ENCODE peak calls at places on chromosomes 6 and 20, in four cellular contexts. U, K, J and X are unnamed samples.

GRCh38 chr6:79610301-79611009 is 20.7 kb upstream of the SH3BGRL2 start:
- DNase-seq in U (no peak), K (no peak), J (no peak), X (no peak)

GRCh38 chr6:4446982-4447381 is 311.6 kb upstream of the ECI2 start:
- DNase-seq in U (peak), J (peak), K (no peak), X (no peak)

GRCh38 chr6:2231438-2231837 is 14.0 kb downstream of the GMDS start:
- DNase-seq in K (no peak), J (peak), U (peak), X (no peak)

GRCh38 chr20:58893355-58894151 is 41.0 kb downstream of the GNAS start:
- DNase-seq in K (no peak), J (no peak), U (peak), X (no peak)

GRCh38 chr6:135503703-135504475 is 6.3 kb upstream of the AHI1 start:
- DNase-seq in U (peak), J (no peak), K (peak), X (no peak)

GRCh38 chr6:10837692-10837996 is 695 bp downstream of the MAK start:
- DNase-seq in K (no peak), U (peak), J (peak), X (no peak)

GRCh38 chr6:151974061-151974617 is 166.7 kb downstream of the ESR1 start:
- DNase-seq in U (peak), K (no peak), J (no peak), X (no peak)

GRCh38 chr6:116278853-116279231 is 888 bp downstream of the TSPYL1 start:
- DNase-seq in U (peak), J (no peak), K (peak), X (no peak)

GRCh38 chr6:138428943-138429616 is 25.1 kb downstream of the HEBP2 start:
- DNase-seq in K (peak), U (peak), J (peak), X (no peak)

GRCh38 chr6:106082735-106083398 is 3.3 kb upstream of the PRDM1 start:
- DNase-seq in J (peak), K (no peak), U (peak), X (no peak)

GRCh38 chr20:56453347-56453746 is 15.1 kb upstream of the RTF2 start:
- DNase-seq in U (no peak), K (no peak), J (no peak), X (no peak)

GRCh38 chr6:87172292-87172691 is 16.9 kb downstream of the ZNF292 start:
- DNase-seq in U (no peak), J (no peak), K (peak), X (no peak)

GRCh38 chr6:140744648-140745320 is 1370.3 kb upstream of the CITED2 start:
- DNase-seq in K (no peak), U (peak), J (peak), X (no peak)

GRCh38 chr6:159978291-159979135 is 9.6 kb downstream of the IGF2R start:
- DNase-seq in K (peak), U (no peak), J (no peak), X (no peak)

GRCh38 chr6:65259080-65259479 is 447.9 kb downstream of the EYS start:
- DNase-seq in U (peak), K (peak), J (peak), X (no peak)

GRCh38 chr6:44062771-44063560 is 64.3 kb downstream of the MRPL14 start:
- DNase-seq in J (no peak), U (no peak), K (peak), X (no peak)

GRCh38 chr20:7272512-7272911 is 505.0 kb downstream of the BMP2 start:
- DNase-seq in U (peak), J (peak), K (peak), X (no peak)

GRCh38 chr6:133512410-133513016 is 271.4 kb downstream of the EYA4 start:
- DNase-seq in J (peak), U (peak), K (peak), X (peak)

GRCh38 chr6:20238688-20239587 is 26.7 kb upstream of the MBOAT1 start:
- DNase-seq in K (peak), U (no peak), J (no peak), X (no peak)

GRCh38 chr6:72182337-72183246 is 296.2 kb downstream of the RIMS1 start:
- DNase-seq in J (peak), U (peak), K (peak), X (peak)

GRCh38 chr6:150069707-150070106 is 786 bp upstream of the ULBP3 start:
- DNase-seq in U (no peak), J (no peak), K (no peak), X (peak)

GRCh38 chr6:49342410-49342809 is 120.6 kb downstream of the MMUT start:
- DNase-seq in J (no peak), U (no peak), K (peak), X (no peak)

GRCh38 chr6:160733045-160733646 is 31.1 kb downstream of the PLG start:
- DNase-seq in U (peak), K (peak), J (peak), X (peak)

GRCh38 chr20:52529856-52530255 is 338.3 kb upstream of the ZFP64 start:
- DNase-seq in K (no peak), U (no peak), J (no peak), X (no peak)

GRCh38 chr6:47810885-47811284 is 29.1 kb downstream of the OPN5 start:
- DNase-seq in K (peak), U (no peak), J (no peak), X (no peak)

GRCh38 chr6:138341176-138341575 is 36.5 kb upstream of the SMIM28 start:
- DNase-seq in K (no peak), J (no peak), U (no peak), X (no peak)

GRCh38 chr6:128305228-128305627 is 215.2 kb downstream of the PTPRK start:
- DNase-seq in J (peak), K (no peak), U (peak), X (no peak)

GRCh38 chr6:144468709-144469108 is 183.6 kb downstream of the UTRN start:
- DNase-seq in U (no peak), J (no peak), K (no peak), X (no peak)

GRCh38 chr20:1299522-1299921 is 29.4 kb downstream of the SDCBP2 start:
- DNase-seq in K (peak), U (no peak), J (no peak), X (no peak)

GRCh38 chr6:134178230-134179044 is 126.0 kb upstream of the SLC2A12 start:
- DNase-seq in J (peak), U (peak), K (peak), X (peak)

GRCh38 chr6:65570340-65570739 is 136.7 kb downstream of the EYS start:
- DNase-seq in K (no peak), J (peak), U (no peak), X (no peak)

GRCh38 chr6:133408543-133408942 is 167.4 kb downstream of the EYA4 start:
- DNase-seq in U (no peak), K (no peak), J (no peak), X (no peak)

GRCh38 chr20:52105573-52106422 is 85.8 kb downstream of the ZFP64 start:
- DNase-seq in U (peak), J (peak), K (peak), X (peak)

GRCh38 chr6:125307150-125307838 is 5.5 kb upstream of the HDDC2 start:
- DNase-seq in J (peak), K (no peak), U (peak), X (no peak)

GRCh38 chr6:25354078-25354940 is 75.1 kb downstream of the CARMIL1 start:
- DNase-seq in J (peak), K (no peak), U (no peak), X (no peak)

GRCh38 chr6:25360611-25361010 is 81.4 kb downstream of the CARMIL1 start:
- DNase-seq in U (peak), J (peak), K (no peak), X (no peak)

GRCh38 chr6:25363429-25363828 is 84.3 kb downstream of the CARMIL1 start:
- DNase-seq in K (no peak), J (no peak), U (no peak), X (no peak)

GRCh38 chr6:25359891-25360290 is 80.7 kb downstream of the CARMIL1 start:
- DNase-seq in K (no peak), U (no peak), J (no peak), X (no peak)

GRCh38 chr6:25359191-25359861 is 80.2 kb downstream of the CARMIL1 start:
- DNase-seq in J (no peak), U (peak), K (peak), X (no peak)
- TF ChIP-seq CTCF in J (no peak), U (no peak), K (no peak), X (no peak)

DNA sequence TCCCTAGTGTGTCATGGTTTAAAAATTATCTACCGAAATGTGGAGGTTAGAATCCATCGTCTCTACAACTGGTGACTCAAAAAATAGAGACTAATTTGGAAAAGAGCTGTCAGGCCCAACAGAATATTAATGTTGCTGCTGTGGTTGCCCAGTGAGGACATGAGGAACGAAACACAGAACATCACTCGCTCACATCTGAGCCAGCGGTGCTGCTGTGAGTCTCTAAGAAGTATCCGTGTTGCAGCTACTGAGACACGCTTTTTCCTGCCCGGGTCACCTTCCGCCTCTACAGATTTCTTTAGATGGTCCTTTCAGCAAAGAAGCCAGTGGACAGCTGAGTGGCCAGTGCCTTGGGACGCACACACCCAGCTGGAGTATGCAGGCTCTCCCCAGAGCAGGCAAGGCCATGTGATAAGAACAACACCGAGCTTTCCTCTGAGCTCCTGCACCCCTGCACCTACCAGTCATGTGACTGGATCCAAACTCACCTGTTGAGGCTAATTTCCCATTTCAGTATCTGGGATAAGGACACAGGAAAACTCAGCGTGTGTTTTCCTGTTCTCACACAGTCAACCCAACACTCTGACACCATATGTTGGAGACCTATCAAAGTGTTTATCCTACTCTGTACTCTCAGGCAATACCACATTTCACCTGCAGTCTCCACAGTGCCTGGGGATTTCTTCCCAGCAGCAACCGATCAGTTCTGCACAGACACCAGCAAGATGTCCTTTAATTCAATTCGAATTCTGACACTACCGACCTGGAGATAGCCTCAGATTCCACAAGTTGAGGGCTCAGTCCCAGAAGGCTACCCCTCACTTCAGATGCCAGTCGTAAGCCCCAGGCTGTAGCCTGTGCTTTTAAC is 119.0 kb upstream of the RPS6KA2 start:
- DNase-seq in K (no peak), U (no peak), J (no peak), X (no peak)
- TF ChIP-seq CTCF in K (no peak), U (no peak), J (no peak), X (no peak)

DNA sequence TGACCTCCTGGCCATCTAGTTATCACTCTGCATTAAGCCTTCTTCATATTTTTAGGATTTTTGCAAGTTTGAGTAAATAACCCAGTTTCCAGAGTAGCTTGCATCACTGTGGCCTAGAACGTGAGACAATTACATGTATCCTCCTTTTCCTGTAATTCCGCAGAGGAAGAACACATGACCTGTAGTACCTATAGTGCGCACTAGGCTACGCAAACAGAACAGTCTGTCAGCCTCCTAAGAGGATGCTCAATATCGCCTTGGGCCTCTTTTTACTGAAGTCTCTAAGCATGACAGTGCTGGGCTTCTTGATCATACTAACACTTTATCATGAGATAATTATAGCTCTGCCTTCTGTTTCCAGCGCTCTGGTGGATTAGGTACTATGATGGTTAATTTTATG is 20.2 kb upstream of the NR2E1 start:
- DNase-seq in U (no peak), K (peak), J (no peak), X (no peak)
- TF ChIP-seq CTCF in U (no peak), K (peak), J (peak), X (peak)

DNA sequence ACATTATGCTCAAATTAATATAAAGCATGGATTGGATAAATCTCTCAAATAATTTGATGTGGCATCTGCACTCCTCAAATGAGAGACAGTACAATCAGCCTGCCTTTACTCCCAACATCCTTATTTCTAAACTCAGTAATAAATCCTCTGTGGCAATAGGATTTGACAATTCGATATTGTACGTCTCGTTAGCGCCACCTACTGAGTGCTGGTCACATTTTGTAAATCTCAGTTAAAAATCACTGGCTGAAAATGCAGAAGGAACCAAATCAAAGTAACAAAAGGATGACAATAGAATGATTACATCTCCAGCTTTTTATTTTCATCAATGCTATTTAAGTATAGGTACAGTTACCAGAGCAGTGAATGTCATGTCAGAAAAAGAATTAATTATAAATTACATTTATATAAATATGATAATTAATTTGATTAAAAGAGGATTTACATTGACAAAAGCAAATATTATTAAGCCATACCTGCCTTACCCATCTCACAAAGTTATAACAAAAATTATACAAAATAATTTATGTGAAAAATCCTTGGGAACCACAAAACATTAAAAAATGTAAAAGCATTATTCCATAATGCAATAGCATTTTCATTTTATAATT is 20.2 kb upstream of the GJE1 start:
- DNase-seq in K (peak), U (peak), J (peak), X (peak)
- TF ChIP-seq CTCF in K (peak), U (peak), J (peak), X (peak)

DNA sequence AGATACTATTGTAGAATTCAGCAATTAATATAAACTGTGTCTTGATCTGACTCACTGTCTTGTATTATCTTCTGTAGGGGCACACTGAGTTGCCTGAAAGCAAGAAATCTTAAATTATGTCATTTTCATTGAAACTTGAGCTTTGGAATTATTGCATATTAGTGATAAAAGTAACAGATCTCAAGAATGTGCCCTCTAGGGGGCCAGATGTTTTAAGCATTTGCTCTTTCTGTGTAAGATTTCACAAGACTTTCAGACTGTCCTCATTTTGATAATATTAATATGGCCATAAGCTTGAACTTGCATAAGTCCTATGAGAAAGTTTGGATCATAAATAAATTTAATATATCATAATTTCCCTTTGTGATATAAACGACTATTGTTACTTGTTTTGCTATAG is 55.5 kb upstream of the MYO6 start:
- DNase-seq in K (no peak), U (peak), J (peak), X (no peak)
- TF ChIP-seq CTCF in K (no peak), U (no peak), J (peak), X (peak)

GRCh38 chr6:23752414-23752813 is 373.6 kb upstream of the NRSN1 start:
- DNase-seq in K (no peak), J (no peak), U (no peak), X (no peak)

DNA sequence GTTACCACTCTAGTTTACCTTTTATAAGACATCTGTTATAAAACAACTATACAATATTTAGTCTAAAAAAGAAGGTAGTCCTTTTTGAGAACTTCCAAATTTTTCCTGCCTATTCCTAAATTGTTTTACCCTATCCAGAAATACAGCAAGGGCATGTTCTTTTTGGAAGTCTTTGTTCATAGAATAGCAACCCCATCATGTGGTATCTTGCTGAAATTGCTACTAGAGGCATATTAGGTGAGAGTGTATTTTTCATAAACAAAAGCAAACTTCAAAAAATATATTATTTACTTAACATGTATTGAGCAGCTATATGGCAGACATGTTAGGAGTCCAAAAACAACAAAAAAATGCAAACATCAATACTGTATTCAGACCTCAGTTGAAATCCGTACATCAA is 371.8 kb upstream of the NRSN1 start:
- DNase-seq in K (peak), J (peak), U (no peak), X (no peak)
- TF ChIP-seq CTCF in K (no peak), J (peak), U (no peak), X (peak)

DNA sequence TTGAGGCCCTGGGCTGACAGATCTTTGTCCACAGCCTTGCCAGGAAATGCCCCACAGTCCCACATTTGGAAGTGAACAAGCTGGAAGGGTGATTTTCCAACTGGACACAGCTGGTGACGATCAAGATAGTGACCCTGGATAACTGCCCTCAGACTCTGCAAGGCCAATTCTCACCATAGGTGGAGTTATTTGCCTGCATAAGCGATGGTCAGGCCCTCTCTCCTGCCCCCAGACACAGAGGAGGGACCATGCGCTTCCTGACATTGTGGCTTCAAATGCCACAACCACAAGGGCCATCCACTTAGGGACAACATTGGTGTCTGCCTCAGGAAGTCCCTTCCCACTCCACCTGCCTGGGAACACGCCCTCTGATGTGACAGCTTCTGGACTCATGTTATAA is 96.0 kb downstream of the JPH2 start:
- DNase-seq in U (no peak), J (no peak), K (no peak), X (no peak)
- TF ChIP-seq CTCF in U (no peak), J (no peak), K (peak), X (no peak)

GRCh38 chr6:34560366-34561226 is 4.5 kb upstream of the SPDEF start:
- DNase-seq in J (peak), K (no peak), U (peak), X (peak)
- TF ChIP-seq CTCF in J (no peak), K (peak), U (no peak), X (no peak)

GRCh38 chr6:56766806-56767178 is 124.1 kb upstream of the DST start:
- DNase-seq in U (peak), K (no peak), J (peak), X (no peak)

GRCh38 chr6:56770011-56770520 is 127.4 kb upstream of the DST start:
- DNase-seq in J (no peak), U (no peak), K (no peak), X (no peak)

GRCh38 chr6:56766139-56766805 is 123.6 kb upstream of the DST start:
- DNase-seq in J (no peak), K (no peak), U (no peak), X (no peak)

GRCh38 chr6:56767435-56767834 is 124.7 kb upstream of the DST start:
- DNase-seq in J (no peak), K (no peak), U (no peak), X (no peak)

GRCh38 chr6:56767892-56768531 is 125.3 kb upstream of the DST start:
- DNase-seq in J (peak), K (peak), U (peak), X (no peak)
- TF ChIP-seq CTCF in J (peak), K (peak), U (peak), X (no peak)

GRCh38 chr20:17884318-17885003 is 84.1 kb downstream of the SNX5 start:
- DNase-seq in U (no peak), K (no peak), J (no peak), X (no peak)
- TF ChIP-seq CTCF in U (no peak), K (no peak), J (no peak), X (no peak)